ENCODE peak calls at places on chromosomes 16 and 17, in nine cellular contexts. Q is tibial nerve, C is IMR-90, L is adrenal gland, X is endothelial cell of umbilical vein, W is spleen, P is vagina, J is prostate gland, N is K562. R is an unnamed sample.
A peak's percentile ranks its signal among the peaks of the same experiment; 100 is the strongest.

GRCh38 chr17:19718041-19718612 is 1.7 kb upstream of the SLC47A2 start:
- DNase-seq in Q (no peak), C (no peak), L (no peak), X (no peak), W (no peak), P (peak; percentile 70), J (no peak), N (no peak), R (no peak)

GRCh38 chr17:81049372-81049911 is 14.5 kb downstream of the BAIAP2 start:
- DNase-seq in Q (no peak), C (no peak), L (no peak), X (no peak), W (no peak), P (no peak), J (no peak), N (no peak), R (no peak)

GRCh38 chr17:53950207-53950857 is 127.6 kb downstream of the KIF2B start:
- DNase-seq in Q (no peak), C (no peak), L (no peak), X (no peak), W (no peak), P (no peak), J (no peak), N (no peak), R (no peak)

GRCh38 chr17:77880702-77881450 is 77.6 kb upstream of the TNRC6C start:
- DNase-seq in Q (no peak), C (no peak), L (no peak), X (no peak), W (peak; percentile 80), P (no peak), J (no peak), N (no peak), R (no peak)

GRCh38 chr17:17191961-17192381 is 14.2 kb downstream of the PLD6 start:
- DNase-seq in Q (no peak), C (peak; percentile 18), L (no peak), X (no peak), W (no peak), P (no peak), J (no peak), N (no peak), R (no peak)

GRCh38 chr17:57834146-57834741 is 15.6 kb downstream of the MRPS23 start:
- DNase-seq in Q (no peak), C (no peak), L (peak; percentile 87), X (no peak), W (no peak), P (no peak), J (peak; percentile 88), N (no peak), R (no peak)

GRCh38 chr16:17345043-17345442 is 125.7 kb downstream of the XYLT1 start:
- DNase-seq in Q (no peak), C (peak; percentile 81), L (no peak), X (no peak), W (no peak), P (no peak), J (peak; percentile 78), N (no peak), R (no peak)

GRCh38 chr17:69912819-69913218 is 162.2 kb upstream of the KCNJ16 start:
- DNase-seq in Q (no peak), C (no peak), L (no peak), X (no peak), W (no peak), P (no peak), J (no peak), N (no peak), R (no peak)

GRCh38 chr16:69397821-69398521 is 12.2 kb upstream of the TERF2 start:
- DNase-seq in Q (no peak), C (peak; percentile 78), L (peak; percentile 81), X (peak; percentile 90), W (no peak), P (no peak), J (no peak), N (no peak), R (peak; percentile 93)

GRCh38 chr17:40499551-40500189 is 1.8 kb downstream of the TNS4 start:
- DNase-seq in Q (peak; percentile 76), C (peak; percentile 60), L (peak; percentile 83), X (peak; percentile 58), W (no peak), P (no peak), J (peak; percentile 96), N (peak; percentile 55), R (peak; percentile 85)

GRCh38 chr16:10619271-10619849 is 39.0 kb upstream of the EMP2 start:
- DNase-seq in Q (no peak), C (no peak), L (no peak), X (no peak), W (no peak), P (no peak), J (peak; percentile 21), N (peak; percentile 70), R (no peak)

GRCh38 chr16:10390330-10390729 is 4.5 kb downstream of the ATF7IP2 start:
- DNase-seq in Q (no peak), C (no peak), L (no peak), X (no peak), W (no peak), P (no peak), J (no peak), N (no peak), R (no peak)

GRCh38 chr17:8151120-8151640 is 1.0 kb downstream of the PER1 start:
- DNase-seq in Q (peak; percentile 78), C (peak; percentile 90), L (peak; percentile 95), X (peak; percentile 92), W (peak; percentile 98), P (no peak), J (peak; percentile 77), N (peak; percentile 69), R (no peak)
- TF ChIP-seq POLR2A in Q (no peak), C (peak; percentile 95), L (peak; percentile 84), X (no peak), W (no peak), P (peak; percentile 59), J (peak; percentile 55), N (no peak), R (no peak)

GRCh38 chr17:32519769-32520701 is 33.2 kb downstream of the CDK5R1 start:
- DNase-seq in Q (no peak), C (no peak), L (no peak), X (peak; percentile 62), W (peak; percentile 87), P (no peak), J (no peak), N (no peak), R (no peak)
- TF ChIP-seq POLR2A in Q (no peak), C (no peak), L (no peak), X (no peak), W (no peak), P (no peak), J (no peak), N (no peak), R (no peak)

GRCh38 chr16:14586637-14587036 is 43.4 kb downstream of the PARN start:
- DNase-seq in Q (no peak), C (no peak), L (no peak), X (no peak), W (no peak), P (no peak), J (no peak), N (no peak), R (no peak)
- TF ChIP-seq POLR2A in Q (no peak), C (no peak), L (no peak), X (no peak), W (no peak), P (no peak), J (no peak), N (no peak), R (no peak)

DNA sequence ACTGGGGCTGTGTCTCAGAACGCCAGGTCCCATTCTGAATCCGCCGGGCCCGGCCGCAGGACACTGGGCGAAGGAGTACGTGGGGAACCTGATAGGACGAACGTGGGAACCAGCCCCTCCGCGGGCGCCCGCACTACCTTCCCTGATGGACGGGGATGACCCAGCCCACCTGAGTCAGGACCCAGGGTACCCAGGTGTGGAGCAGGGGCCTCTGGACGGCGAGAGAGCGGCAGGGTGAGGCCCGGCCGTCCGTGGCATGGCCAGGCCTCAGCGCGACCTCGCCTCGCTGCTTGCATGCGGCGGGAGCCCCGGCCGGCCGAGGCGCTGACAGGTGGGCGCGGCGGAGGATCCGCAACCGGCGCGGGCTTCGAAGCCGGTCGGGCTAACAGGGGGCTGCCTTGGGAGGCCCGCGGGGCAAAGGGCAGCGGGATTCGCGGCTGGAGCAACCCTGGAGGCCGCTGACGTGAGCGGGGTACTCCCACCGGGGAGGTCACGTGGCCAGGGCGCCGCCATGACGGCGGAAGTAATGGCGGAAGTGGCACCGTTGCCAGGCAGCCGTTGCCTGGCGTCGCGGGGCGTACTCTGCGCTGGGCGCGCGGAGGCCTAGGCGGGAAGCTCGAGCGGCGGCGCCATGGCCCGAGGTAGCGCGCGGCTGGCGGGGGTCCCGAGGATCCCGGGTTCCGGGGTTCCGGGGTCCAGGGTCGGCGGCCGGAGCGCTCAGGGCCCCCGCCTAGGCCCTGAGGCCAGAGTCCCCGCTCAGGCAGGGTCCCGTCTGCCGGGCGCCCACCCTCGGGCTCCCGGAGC is at the start of gene WDR90:
- DNase-seq in Q (peak; percentile 86), C (peak; percentile 86), L (peak; percentile 93), X (peak; percentile 89), W (peak; percentile 99), P (no peak), J (peak; percentile 91), N (no peak), R (peak; percentile 94)
- TF ChIP-seq POLR2A in Q (no peak), C (peak; percentile 52), L (peak; percentile 40), X (peak; percentile 61), W (peak; percentile 51), P (peak; percentile 39), J (peak; percentile 43), N (no peak), R (peak; percentile 57)

DNA sequence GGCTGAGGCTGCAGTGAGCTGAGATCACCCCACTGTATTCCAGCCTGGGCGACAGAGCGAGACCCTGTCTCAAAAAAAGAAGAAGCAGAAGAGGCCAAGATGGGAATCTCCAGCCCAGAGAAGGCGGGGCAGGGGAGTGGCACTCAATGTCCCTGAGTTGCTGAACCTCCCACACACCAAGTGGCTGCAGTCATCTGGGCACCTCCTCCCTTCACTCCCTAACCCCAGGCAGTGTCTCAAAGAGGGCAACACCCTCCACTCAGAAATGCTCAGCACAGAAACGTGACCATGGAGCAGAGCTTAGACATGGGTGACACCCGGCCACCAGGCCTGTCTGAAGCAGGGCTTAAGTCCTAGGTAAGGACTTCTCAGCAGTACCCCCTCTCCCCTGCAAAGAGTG is 36.3 kb upstream of the BCAR1 start:
- DNase-seq in Q (no peak), C (no peak), L (no peak), X (no peak), W (no peak), P (no peak), J (no peak), N (peak; percentile 74), R (no peak)
- TF ChIP-seq POLR2A in Q (no peak), C (no peak), L (no peak), X (no peak), W (no peak), P (no peak), J (no peak), N (no peak), R (no peak)

GRCh38 chr16:87535855-87536794 is 43.3 kb upstream of the ZCCHC14 start:
- DNase-seq in Q (no peak), C (no peak), L (no peak), X (peak; percentile 72), W (no peak), P (no peak), J (no peak), N (no peak), R (no peak)
- TF ChIP-seq POLR2A in Q (no peak), C (no peak), L (no peak), X (no peak), W (no peak), P (no peak), J (no peak), N (no peak), R (no peak)

R was measured in A549.